ENCODE peak calls at places on chromosomes 1 and 21, in eight cellular contexts. Z is neural progenitor cell; R is Karpas-422; G is A549; H is colonic mucosa; I is osteoblast; K is fibroblast of lung; E is CD8-positive, alpha-beta T cell. Y is an unnamed sample. For H3K9me3 and H3K4me1, the result is how much of the 10 kb centered on the place peaks cover.

GRCh38 chr1:240831191-240831631 is 219.3 kb upstream of the GREM2 start:
- DNase-seq in Z (no peak), R (no peak), G (no peak), H (no peak), I (peak), K (peak), E (no peak), Y (no peak)

GRCh38 chr1:58432813-58433668 is 113.5 kb downstream of the OMA1 start:
- DNase-seq in Z (peak), R (no peak), G (no peak), H (no peak), I (peak), K (peak), E (no peak), Y (no peak)

GRCh38 chr1:164591858-164592257 is 32.9 kb downstream of the PBX1 start:
- DNase-seq in Z (no peak), R (no peak), G (no peak), H (no peak), I (no peak), K (no peak), E (no peak), Y (no peak)

GRCh38 chr1:111754964-111755320 is 759 bp upstream of the DDX20 start:
- DNase-seq in Z (peak), R (peak), G (peak), H (peak), I (peak), K (peak), E (peak), Y (no peak)

GRCh38 chr21:39094087-39094785 is 89.0 kb downstream of the PSMG1 start:
- DNase-seq in Z (no peak), R (no peak), G (no peak), H (no peak), I (no peak), K (no peak), E (no peak), Y (no peak)

GRCh38 chr1:12473596-12474329 is 144.2 kb downstream of the DHRS3 start:
- DNase-seq in Z (no peak), R (no peak), G (no peak), H (no peak), I (no peak), K (peak), E (no peak), Y (no peak)

GRCh38 chr1:159089184-159089791 is 12.7 kb upstream of the AIM2 start:
- DNase-seq in Z (peak), R (peak), G (no peak), H (no peak), I (no peak), K (no peak), E (no peak), Y (peak)

GRCh38 chr1:236950365-236950764 is 53.9 kb downstream of the MT1HL1 start:
- DNase-seq in Z (no peak), R (no peak), G (no peak), H (no peak), I (no peak), K (no peak), E (no peak), Y (no peak)

GRCh38 chr1:102219463-102219862 is 222.7 kb upstream of the OLFM3 start:
- DNase-seq in Z (no peak), R (no peak), G (no peak), H (no peak), I (no peak), K (no peak), E (no peak), Y (no peak)

GRCh38 chr1:48022306-48022705 is 25.1 kb upstream of the TRABD2B start:
- DNase-seq in Z (no peak), R (no peak), G (no peak), H (no peak), I (no peak), K (no peak), E (no peak), Y (no peak)

GRCh38 chr1:41482001-41482765 is 2.3 kb downstream of the EDN2 start:
- DNase-seq in Z (no peak), R (no peak), G (no peak), H (peak), I (peak), K (no peak), E (no peak), Y (no peak)

GRCh38 chr1:184533049-184533448 is 146.2 kb downstream of the C1orf21 start:
- DNase-seq in Z (no peak), R (peak), G (no peak), H (no peak), I (no peak), K (no peak), E (no peak), Y (no peak)

GRCh38 chr1:13809461-13810159 is 109.6 kb downstream of the PRDM2 start:
- DNase-seq in Z (no peak), R (no peak), G (no peak), H (no peak), I (no peak), K (no peak), E (peak), Y (no peak)

GRCh38 chr1:154962238-154962678 is 676 bp upstream of the PYGO2 start:
- DNase-seq in Z (peak), R (peak), G (no peak), H (peak), I (peak), K (peak), E (no peak), Y (no peak)

DNA sequence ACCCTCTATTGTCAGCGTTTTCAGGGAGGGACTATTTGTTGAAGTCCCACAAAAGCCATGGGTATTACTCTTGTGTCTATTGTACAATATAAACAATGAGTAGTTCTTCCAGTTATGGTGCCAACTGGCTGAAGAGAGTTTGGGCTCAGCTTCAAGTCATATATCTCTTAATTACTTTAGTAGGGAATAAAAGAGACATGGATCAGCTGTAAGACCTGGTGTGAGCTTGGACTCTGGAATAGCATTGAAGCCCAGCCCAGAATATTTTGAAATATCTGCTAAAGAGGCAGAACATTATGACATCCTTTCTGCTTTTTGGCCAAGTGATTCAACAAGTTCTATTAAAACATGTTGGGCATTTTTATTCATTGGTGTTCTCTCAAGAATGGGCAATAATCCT is 224.9 kb downstream of the BACH1 start:
- DNase-seq in Z (no peak), R (no peak), G (no peak), H (peak), I (no peak), K (peak), E (no peak), Y (no peak)
- H3K9me3 ChIP-seq in Z (under half), R (under half), G (under half), H (under half), I (under half), K (under half), E (under half), Y (under half)

GRCh38 chr1:229142496-229142895 is 128.4 kb upstream of the RAB4A start:
- DNase-seq in Z (no peak), R (no peak), G (no peak), H (no peak), I (no peak), K (no peak), E (no peak), Y (no peak)
- H3K4me1 ChIP-seq in Z (under half), R (under half), G (under half), H (under half), I (under half), K (under half), E (under half), Y (under half)

DNA sequence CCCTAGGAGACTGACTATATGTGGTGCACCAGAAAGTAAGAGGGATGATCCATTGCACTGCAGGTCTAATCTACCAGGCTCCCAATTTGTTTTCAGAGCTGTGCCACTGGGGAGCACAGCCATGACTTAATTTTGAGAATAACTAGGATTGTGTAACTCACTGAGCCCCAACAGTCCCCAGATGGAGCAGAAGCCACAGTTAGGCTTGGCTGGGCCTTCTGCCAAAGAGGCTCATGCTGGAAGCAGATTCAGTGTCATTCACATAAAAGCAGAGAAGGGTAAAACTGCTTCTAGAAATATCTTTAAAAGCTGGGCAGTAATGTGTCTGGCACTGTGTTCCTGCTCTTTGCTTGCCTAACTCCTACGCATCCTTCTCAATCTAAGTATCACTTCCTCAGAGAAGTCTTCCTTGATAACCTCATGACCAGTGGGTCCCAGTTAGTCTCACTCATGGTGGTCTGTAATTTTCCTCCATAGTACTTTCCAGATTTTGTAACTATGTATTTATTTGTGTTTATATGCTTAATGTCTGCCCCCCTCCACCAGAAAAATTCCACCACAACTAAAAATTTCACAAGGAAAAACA is 20.3 kb downstream of the STK40 start:
- DNase-seq in Z (no peak), R (no peak), G (no peak), H (no peak), I (peak), K (peak), E (no peak), Y (no peak)
- H3K27ac ChIP-seq in Z (no peak), R (no peak), G (peak), H (peak), I (peak), K (peak), E (peak), Y (no peak)

DNA sequence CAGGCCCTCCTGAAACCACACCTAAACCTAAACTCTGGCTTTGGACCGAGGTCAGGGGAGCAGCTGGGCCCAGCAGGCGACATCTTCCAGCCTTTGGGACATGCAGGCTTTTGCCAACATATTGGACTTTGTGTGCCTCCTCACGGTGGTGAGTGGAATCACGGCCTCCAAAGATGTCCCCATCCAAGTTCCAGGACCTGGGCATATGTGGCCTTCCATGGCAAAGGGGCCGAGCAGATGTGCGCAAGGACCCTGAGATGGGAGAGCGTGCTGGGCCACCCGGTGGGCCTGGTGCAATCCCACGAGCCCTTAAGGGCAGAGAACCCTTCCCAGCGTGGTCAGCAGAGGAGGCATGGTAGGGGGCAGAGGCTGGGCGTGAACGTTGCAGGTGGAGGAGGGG is 160.8 kb upstream of the C1orf174 start:
- DNase-seq in Z (no peak), R (peak), G (no peak), H (no peak), I (no peak), K (no peak), E (no peak), Y (no peak)
- H3K9me3 ChIP-seq in Z (under half), R (under half), G (under half), H (under half), I (under half), K (under half), E (under half), Y (under half)

GRCh38 chr21:45042664-45043161 is 31.7 kb upstream of the ADARB1 start:
- DNase-seq in Z (no peak), R (no peak), G (no peak), H (no peak), I (no peak), K (no peak), E (no peak), Y (no peak)
- H3K4me1 ChIP-seq in Z (under half), R (under half), G (under half), H (under half), I (under half), K (under half), E (under half), Y (under half)

Y was measured in CD8-positive, alpha-beta memory T cell.